ENCODE peak calls at places on chromosomes 4 and X, in nine cellular contexts. One of them, this sample, is unnamed.

GRCh38 chrX:125202486-125203378 is 116.9 kb upstream of the TEX13C start:
- DNase-seq in ovary: no peak
- DNase-seq in cardiac fibroblast: no peak
- DNase-seq in spleen: peak; percentile 72
- DNase-seq in MM.1S: no peak
- DNase-seq in PC-3: no peak
- DNase-seq in coronary artery: no peak
- DNase-seq in fibroblast of lung: no peak
- DNase-seq in lower leg skin: no peak
- DNase-seq in this sample: no peak

GRCh38 chrX:40173662-40174593 is 76.2 kb upstream of the BCOR start:
- DNase-seq in ovary: peak; percentile 71
- DNase-seq in cardiac fibroblast: no peak
- DNase-seq in spleen: peak; percentile 80
- DNase-seq in MM.1S: peak; percentile 79
- DNase-seq in PC-3: peak; percentile 70
- DNase-seq in coronary artery: no peak
- DNase-seq in fibroblast of lung: no peak
- DNase-seq in lower leg skin: no peak
- DNase-seq in this sample: peak; percentile 43

GRCh38 chr4:153426207-153426886 is 39.8 kb upstream of the TMEM131L start:
- DNase-seq in ovary: no peak
- DNase-seq in cardiac fibroblast: no peak
- DNase-seq in spleen: no peak
- DNase-seq in MM.1S: no peak
- DNase-seq in PC-3: no peak
- DNase-seq in coronary artery: no peak
- DNase-seq in fibroblast of lung: peak; percentile 25
- DNase-seq in lower leg skin: no peak
- DNase-seq in this sample: no peak

GRCh38 chr4:3069661-3070199 is 4.6 kb downstream of the HTT-AS start:
- DNase-seq in ovary: no peak
- DNase-seq in cardiac fibroblast: no peak
- DNase-seq in spleen: peak; percentile 64
- DNase-seq in MM.1S: no peak
- DNase-seq in PC-3: no peak
- DNase-seq in coronary artery: no peak
- DNase-seq in fibroblast of lung: no peak
- DNase-seq in lower leg skin: no peak
- DNase-seq in this sample: no peak

GRCh38 chr4:88779431-88779830 is 81.8 kb upstream of the NAP1L5 start:
- DNase-seq in ovary: no peak
- DNase-seq in cardiac fibroblast: peak; percentile 47
- DNase-seq in spleen: no peak
- DNase-seq in MM.1S: no peak
- DNase-seq in PC-3: peak; percentile 90
- DNase-seq in coronary artery: no peak
- DNase-seq in fibroblast of lung: no peak
- DNase-seq in lower leg skin: no peak
- DNase-seq in this sample: no peak

GRCh38 chrX:21657318-21658151 is 595 bp downstream of the KLHL34 start:
- DNase-seq in ovary: no peak
- DNase-seq in cardiac fibroblast: no peak
- DNase-seq in spleen: peak; percentile 71
- DNase-seq in MM.1S: no peak
- DNase-seq in PC-3: no peak
- DNase-seq in coronary artery: no peak
- DNase-seq in fibroblast of lung: no peak
- DNase-seq in lower leg skin: no peak
- DNase-seq in this sample: no peak

GRCh38 chr4:153676491-153676890 is 7.6 kb upstream of the TLR2 start:
- DNase-seq in ovary: no peak
- DNase-seq in cardiac fibroblast: no peak
- DNase-seq in spleen: no peak
- DNase-seq in MM.1S: no peak
- DNase-seq in PC-3: peak; percentile 57
- DNase-seq in coronary artery: no peak
- DNase-seq in fibroblast of lung: no peak
- DNase-seq in lower leg skin: no peak
- DNase-seq in this sample: peak; percentile 58

GRCh38 chr4:110620352-110621327 is 2.2 kb downstream of the PITX2 start:
- DNase-seq in ovary: no peak
- DNase-seq in cardiac fibroblast: no peak
- DNase-seq in spleen: peak; percentile 69
- DNase-seq in MM.1S: no peak
- DNase-seq in PC-3: peak; percentile 45
- DNase-seq in coronary artery: peak; percentile 63
- DNase-seq in fibroblast of lung: no peak
- DNase-seq in lower leg skin: no peak
- DNase-seq in this sample: peak; percentile 29

GRCh38 chr4:5162909-5163508 is 111.7 kb downstream of the STK32B start:
- DNase-seq in ovary: no peak
- DNase-seq in cardiac fibroblast: no peak
- DNase-seq in spleen: no peak
- DNase-seq in MM.1S: no peak
- DNase-seq in PC-3: no peak
- DNase-seq in coronary artery: no peak
- DNase-seq in fibroblast of lung: no peak
- DNase-seq in lower leg skin: no peak
- DNase-seq in this sample: no peak

GRCh38 chr4:175380841-175381240 is 431.2 kb downstream of the GPM6A start:
- DNase-seq in ovary: no peak
- DNase-seq in cardiac fibroblast: no peak
- DNase-seq in spleen: no peak
- DNase-seq in MM.1S: no peak
- DNase-seq in PC-3: peak; percentile 1
- DNase-seq in coronary artery: no peak
- DNase-seq in fibroblast of lung: no peak
- DNase-seq in lower leg skin: no peak
- DNase-seq in this sample: no peak

GRCh38 chr4:38526412-38526811 is 137.6 kb upstream of the KLF3 start:
- DNase-seq in ovary: no peak
- DNase-seq in cardiac fibroblast: no peak
- DNase-seq in spleen: no peak
- DNase-seq in MM.1S: no peak
- DNase-seq in PC-3: no peak
- DNase-seq in coronary artery: no peak
- DNase-seq in fibroblast of lung: no peak
- DNase-seq in lower leg skin: no peak
- DNase-seq in this sample: no peak

GRCh38 chrX:106874075-106874474 is 29.1 kb downstream of the RIPPLY1 start:
- DNase-seq in ovary: no peak
- DNase-seq in cardiac fibroblast: peak; percentile 41
- DNase-seq in spleen: no peak
- DNase-seq in MM.1S: peak; percentile 54
- DNase-seq in PC-3: peak; percentile 70
- DNase-seq in coronary artery: no peak
- DNase-seq in fibroblast of lung: peak; percentile 44
- DNase-seq in lower leg skin: no peak
- DNase-seq in this sample: peak; percentile 45

GRCh38 chr4:166143227-166143626 is 270.2 kb downstream of the TLL1 start:
- DNase-seq in ovary: no peak
- DNase-seq in cardiac fibroblast: no peak
- DNase-seq in spleen: no peak
- DNase-seq in MM.1S: peak; percentile 38
- DNase-seq in PC-3: peak; percentile 45
- DNase-seq in coronary artery: no peak
- DNase-seq in fibroblast of lung: no peak
- DNase-seq in lower leg skin: no peak
- DNase-seq in this sample: no peak

GRCh38 chr4:24642941-24643628 is 58.7 kb upstream of the DHX15 start:
- DNase-seq in ovary: no peak
- DNase-seq in cardiac fibroblast: peak; percentile 74
- DNase-seq in spleen: no peak
- DNase-seq in MM.1S: no peak
- DNase-seq in PC-3: peak; percentile 5
- DNase-seq in coronary artery: no peak
- DNase-seq in fibroblast of lung: peak; percentile 79
- DNase-seq in lower leg skin: no peak
- DNase-seq in this sample: peak; percentile 20

GRCh38 chrX:107935664-107936433 is 46.3 kb downstream of the TEX13B start:
- DNase-seq in ovary: no peak
- DNase-seq in cardiac fibroblast: peak; percentile 6
- DNase-seq in spleen: no peak
- DNase-seq in MM.1S: no peak
- DNase-seq in PC-3: peak; percentile 49
- DNase-seq in coronary artery: no peak
- DNase-seq in fibroblast of lung: peak; percentile 0
- DNase-seq in lower leg skin: peak; percentile 13
- DNase-seq in this sample: peak; percentile 4

GRCh38 chrX:11886745-11887144 is 128.7 kb downstream of the MSL3 start:
- DNase-seq in ovary: no peak
- DNase-seq in cardiac fibroblast: peak; percentile 29
- DNase-seq in spleen: no peak
- DNase-seq in MM.1S: no peak
- DNase-seq in PC-3: peak; percentile 67
- DNase-seq in coronary artery: no peak
- DNase-seq in fibroblast of lung: no peak
- DNase-seq in lower leg skin: no peak
- DNase-seq in this sample: peak; percentile 72

GRCh38 chr4:187993827-187994226 is 1.7 kb upstream of the ZFP42 start:
- DNase-seq in ovary: no peak
- DNase-seq in cardiac fibroblast: peak; percentile 16
- DNase-seq in spleen: no peak
- DNase-seq in MM.1S: no peak
- DNase-seq in PC-3: peak; percentile 49
- DNase-seq in coronary artery: no peak
- DNase-seq in fibroblast of lung: peak; percentile 6
- DNase-seq in lower leg skin: no peak
- DNase-seq in this sample: no peak
- TF ChIP-seq CTCF in ovary: no peak
- TF ChIP-seq CTCF in cardiac fibroblast: peak; percentile 35
- TF ChIP-seq CTCF in spleen: no peak
- TF ChIP-seq CTCF in MM.1S: peak; percentile 11
- TF ChIP-seq CTCF in PC-3: peak; percentile 49
- TF ChIP-seq CTCF in coronary artery: no peak
- TF ChIP-seq CTCF in fibroblast of lung: peak; percentile 20
- TF ChIP-seq CTCF in lower leg skin: no peak
- TF ChIP-seq CTCF in this sample: no peak

DNA sequence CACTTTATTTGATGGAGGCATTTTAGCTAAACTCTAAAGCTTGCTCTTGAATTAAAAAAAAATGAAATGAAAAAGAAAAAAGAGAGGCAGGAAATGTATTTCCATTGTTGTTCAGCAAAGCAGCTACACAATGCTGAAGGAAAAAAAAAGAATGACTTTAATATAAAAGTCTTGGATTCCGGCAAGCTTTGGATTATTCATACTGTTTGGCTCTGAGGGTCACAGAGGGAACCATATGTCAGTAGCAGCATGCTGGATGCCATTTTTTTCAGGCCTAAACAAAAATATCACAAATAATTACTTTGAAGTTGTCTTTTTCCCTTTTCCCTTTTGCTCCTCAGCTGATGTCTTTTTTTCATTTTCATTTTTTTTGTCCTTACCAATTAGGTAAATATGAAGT is 249.0 kb upstream of the DIAPH2 start:
- DNase-seq in ovary: no peak
- DNase-seq in cardiac fibroblast: peak; percentile 46
- DNase-seq in spleen: no peak
- DNase-seq in MM.1S: no peak
- DNase-seq in PC-3: no peak
- DNase-seq in coronary artery: no peak
- DNase-seq in fibroblast of lung: peak; percentile 39
- DNase-seq in lower leg skin: no peak
- DNase-seq in this sample: no peak
- H3K4me3 ChIP-seq in ovary: no peak overlapping the region
- H3K4me3 ChIP-seq in cardiac fibroblast: no peak overlapping the region
- H3K4me3 ChIP-seq in spleen: no peak overlapping the region
- H3K4me3 ChIP-seq in MM.1S: no peak overlapping the region
- H3K4me3 ChIP-seq in PC-3: no peak overlapping the region
- H3K4me3 ChIP-seq in coronary artery: no peak overlapping the region
- H3K4me3 ChIP-seq in fibroblast of lung: no peak overlapping the region
- H3K4me3 ChIP-seq in lower leg skin: no peak overlapping the region
- H3K4me3 ChIP-seq in this sample: no peak overlapping the region

GRCh38 chrX:43702079-43702524 is 46.0 kb downstream of the MAOA start:
- DNase-seq in ovary: no peak
- DNase-seq in cardiac fibroblast: no peak
- DNase-seq in spleen: no peak
- DNase-seq in MM.1S: no peak
- DNase-seq in PC-3: no peak
- DNase-seq in coronary artery: no peak
- DNase-seq in fibroblast of lung: no peak
- DNase-seq in lower leg skin: no peak
- DNase-seq in this sample: peak; percentile 34
- TF ChIP-seq CTCF in ovary: no peak
- TF ChIP-seq CTCF in cardiac fibroblast: no peak
- TF ChIP-seq CTCF in spleen: no peak
- TF ChIP-seq CTCF in MM.1S: no peak
- TF ChIP-seq CTCF in PC-3: no peak
- TF ChIP-seq CTCF in coronary artery: no peak
- TF ChIP-seq CTCF in fibroblast of lung: no peak
- TF ChIP-seq CTCF in lower leg skin: no peak
- TF ChIP-seq CTCF in this sample: no peak

DNA sequence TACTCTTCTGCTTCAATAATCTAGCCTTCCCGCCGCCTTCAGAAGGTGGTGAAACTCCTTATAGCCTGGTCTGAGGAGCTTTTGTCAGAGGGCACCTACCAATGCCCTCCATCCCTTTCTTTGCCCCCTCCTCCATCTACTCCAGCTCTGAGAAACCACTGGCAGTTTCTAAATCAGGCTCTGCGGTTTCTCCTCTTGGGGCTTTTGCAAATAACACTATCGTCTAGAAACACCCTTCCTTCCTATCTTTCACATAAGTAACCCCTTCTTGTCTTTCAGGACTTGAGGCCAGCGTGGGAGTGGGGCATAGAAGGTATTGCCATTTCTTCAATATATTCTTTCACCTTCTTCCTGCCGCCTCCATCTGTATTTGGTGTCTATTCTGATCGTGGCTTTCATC is 1.2 kb upstream of the EFHC2 start:
- DNase-seq in ovary: no peak
- DNase-seq in cardiac fibroblast: no peak
- DNase-seq in spleen: no peak
- DNase-seq in MM.1S: peak; percentile 6
- DNase-seq in PC-3: no peak
- DNase-seq in coronary artery: no peak
- DNase-seq in fibroblast of lung: no peak
- DNase-seq in lower leg skin: no peak
- DNase-seq in this sample: no peak
- H3K4me3 ChIP-seq in ovary: no peak overlapping the region
- H3K4me3 ChIP-seq in cardiac fibroblast: no peak overlapping the region
- H3K4me3 ChIP-seq in spleen: peak overlapping the region; percentile 36
- H3K4me3 ChIP-seq in MM.1S: peak overlapping the region; percentile 63
- H3K4me3 ChIP-seq in PC-3: no peak overlapping the region
- H3K4me3 ChIP-seq in coronary artery: no peak overlapping the region
- H3K4me3 ChIP-seq in fibroblast of lung: no peak overlapping the region
- H3K4me3 ChIP-seq in lower leg skin: no peak overlapping the region
- H3K4me3 ChIP-seq in this sample: no peak overlapping the region

GRCh38 chr4:72886602-72887001 is 182.9 kb downstream of the COX18 start:
- DNase-seq in ovary: no peak
- DNase-seq in cardiac fibroblast: peak; percentile 10
- DNase-seq in spleen: no peak
- DNase-seq in MM.1S: no peak
- DNase-seq in PC-3: peak; percentile 50
- DNase-seq in coronary artery: no peak
- DNase-seq in fibroblast of lung: peak; percentile 10
- DNase-seq in lower leg skin: no peak
- DNase-seq in this sample: no peak
- TF ChIP-seq CTCF in ovary: no peak
- TF ChIP-seq CTCF in cardiac fibroblast: peak; percentile 40
- TF ChIP-seq CTCF in spleen: no peak
- TF ChIP-seq CTCF in MM.1S: peak; percentile 50
- TF ChIP-seq CTCF in PC-3: peak; percentile 90
- TF ChIP-seq CTCF in coronary artery: no peak
- TF ChIP-seq CTCF in fibroblast of lung: peak; percentile 17
- TF ChIP-seq CTCF in lower leg skin: no peak
- TF ChIP-seq CTCF in this sample: peak; percentile 15

GRCh38 chr4:140237616-140238352 is 83.8 kb upstream of the MAML3 start:
- DNase-seq in ovary: peak; percentile 81
- DNase-seq in cardiac fibroblast: peak; percentile 98
- DNase-seq in spleen: peak; percentile 83
- DNase-seq in MM.1S: no peak
- DNase-seq in PC-3: no peak
- DNase-seq in coronary artery: peak; percentile 79
- DNase-seq in fibroblast of lung: peak; percentile 97
- DNase-seq in lower leg skin: peak; percentile 73
- DNase-seq in this sample: peak; percentile 98
- H3K4me3 ChIP-seq in ovary: peak overlapping the region; percentile 1
- H3K4me3 ChIP-seq in cardiac fibroblast: no peak overlapping the region
- H3K4me3 ChIP-seq in spleen: no peak overlapping the region
- H3K4me3 ChIP-seq in MM.1S: no peak overlapping the region
- H3K4me3 ChIP-seq in PC-3: no peak overlapping the region
- H3K4me3 ChIP-seq in coronary artery: peak overlapping the region; percentile 53
- H3K4me3 ChIP-seq in fibroblast of lung: peak overlapping the region; percentile 28
- H3K4me3 ChIP-seq in lower leg skin: no peak overlapping the region
- H3K4me3 ChIP-seq in this sample: peak overlapping the region; percentile 42